ENCODE peak calls at places on chromosomes 2 and 18, in four cellular contexts. A is GM12878, T is HepG2, F is K562. Q is an unnamed sample.
A peak's percentile ranks its signal among the peaks of the same experiment; 100 is the strongest.

GRCh38 chr2:101864426-101864825 is 127.3 kb upstream of the IL1R2 start:
- DNase-seq in A (no peak), T (no peak), F (no peak), Q (no peak)

GRCh38 chr2:231614559-231615057 is 21.9 kb downstream of the TEX44 start:
- DNase-seq in A (no peak), T (no peak), F (no peak), Q (no peak)

GRCh38 chr2:219542931-219543595 is 546 bp downstream of the CHPF start:
- DNase-seq in A (no peak), T (peak; percentile 35), F (peak; percentile 23), Q (peak; percentile 50)

GRCh38 chr2:28276076-28276618 is 116.5 kb upstream of the FOSL2 start:
- DNase-seq in A (peak; percentile 44), T (no peak), F (peak; percentile 52), Q (no peak)

GRCh38 chr2:213429516-213429915 is 145.3 kb downstream of the SPAG16 start:
- DNase-seq in A (no peak), T (no peak), F (no peak), Q (no peak)

GRCh38 chr2:137964066-137964858 is at the start of gene HNMT:
- DNase-seq in A (no peak), T (peak; percentile 100), F (peak; percentile 58), Q (peak; percentile 49)

GRCh38 chr2:132974477-132975050 is 304.6 kb upstream of the LYPD1 start:
- DNase-seq in A (no peak), T (no peak), F (no peak), Q (no peak)

GRCh38 chr2:193520709-193521458 is 1326.2 kb upstream of the TMEFF2 start:
- DNase-seq in A (no peak), T (no peak), F (no peak), Q (no peak)

GRCh38 chr2:239194731-239195317 is 206.0 kb downstream of the HDAC4 start:
- DNase-seq in A (no peak), T (no peak), F (no peak), Q (no peak)

GRCh38 chr18:54033087-54033486 is 191.4 kb downstream of the MBD2 start:
- DNase-seq in A (no peak), T (no peak), F (no peak), Q (no peak)

GRCh38 chr2:19649107-19649506 is 252.7 kb downstream of the TTC32 start:
- DNase-seq in A (no peak), T (no peak), F (no peak), Q (no peak)

GRCh38 chr2:19644763-19645162 is 257.0 kb downstream of the TTC32 start:
- DNase-seq in A (no peak), T (no peak), F (no peak), Q (no peak)

GRCh38 chr2:19649785-19650380 is 251.9 kb downstream of the TTC32 start:
- DNase-seq in A (no peak), T (no peak), F (no peak), Q (no peak)

GRCh38 chr2:19648583-19648982 is 253.2 kb downstream of the TTC32 start:
- DNase-seq in A (no peak), T (no peak), F (no peak), Q (no peak)

GRCh38 chr2:19646987-19647386 is 254.8 kb downstream of the TTC32 start:
- DNase-seq in A (no peak), T (peak; percentile 12), F (no peak), Q (no peak)
- TF ChIP-seq JUNB in A (no peak), T (no peak), F (no peak), Q (no peak)

DNA sequence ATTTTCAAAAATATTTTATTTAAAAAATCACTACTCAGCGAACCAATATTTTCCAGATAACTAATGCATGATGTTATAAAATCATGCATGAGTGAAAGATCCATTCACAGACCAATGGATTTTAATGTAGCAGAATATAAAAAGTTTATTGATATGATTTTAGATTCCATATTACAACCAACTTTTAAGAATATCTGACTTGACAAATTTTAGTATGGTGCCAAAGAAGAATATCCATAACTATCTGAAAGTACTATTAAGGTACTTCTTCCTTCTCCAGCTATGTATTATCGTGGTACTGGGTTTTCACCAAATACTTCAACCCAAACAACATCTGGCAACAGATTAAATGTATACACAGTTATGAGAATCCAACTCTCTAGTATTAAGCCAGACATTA is 99.9 kb upstream of the NOSTRIN start:
- DNase-seq in A (no peak), T (no peak), F (no peak), Q (no peak)
- H2AFZ ChIP-seq in A (no peak overlapping the region), T (no peak overlapping the region), F (no peak overlapping the region), Q (no peak overlapping the region)

GRCh38 chr2:51997571-51997970 is 965.6 kb upstream of the NRXN1 start:
- DNase-seq in A (no peak), T (no peak), F (no peak), Q (peak; percentile 10)
- TF ChIP-seq JUNB in A (no peak), T (no peak), F (no peak), Q (no peak)

GRCh38 chr2:26462100-26462499 is 15.8 kb downstream of the OTOF start:
- DNase-seq in A (no peak), T (no peak), F (no peak), Q (no peak)
- H2AFZ ChIP-seq in A (no peak overlapping the region), T (no peak overlapping the region), F (peak overlapping the region; percentile 8), Q (no peak overlapping the region)

DNA sequence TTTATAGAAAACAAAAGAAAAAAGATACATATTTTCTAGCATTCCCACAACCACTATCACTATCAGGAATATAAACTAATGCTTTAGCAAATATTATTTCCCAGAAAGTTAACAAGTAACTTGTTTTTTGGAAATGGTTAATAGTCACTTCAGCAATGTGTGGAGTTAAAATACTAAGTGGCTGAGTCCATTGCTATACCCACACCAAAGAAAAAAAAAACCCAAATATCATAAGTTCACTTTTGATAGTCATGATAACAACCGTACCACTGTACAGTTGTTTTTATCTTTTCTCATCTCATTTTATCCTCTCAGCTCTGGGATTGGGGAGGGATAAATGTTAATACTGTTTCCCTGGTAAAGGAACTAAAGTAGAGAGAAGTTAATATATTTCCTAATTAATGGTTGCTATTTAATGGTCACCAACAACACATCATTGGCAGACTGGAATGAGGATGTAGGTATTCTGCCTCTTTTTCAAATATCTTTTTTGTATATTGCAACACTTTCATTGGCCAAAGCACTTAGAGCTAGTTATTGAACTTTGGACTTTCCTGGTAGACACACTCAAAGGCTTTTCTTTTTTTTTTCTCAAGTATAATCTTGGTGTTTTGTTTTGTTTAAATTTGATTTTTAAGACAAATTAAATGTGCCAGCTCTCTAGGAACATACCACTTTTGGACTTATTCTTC is 18.4 kb upstream of the KANSL1L start:
- DNase-seq in A (no peak), T (peak; percentile 33), F (no peak), Q (no peak)
- TF ChIP-seq JUNB in A (no peak), T (no peak), F (no peak), Q (no peak)

DNA sequence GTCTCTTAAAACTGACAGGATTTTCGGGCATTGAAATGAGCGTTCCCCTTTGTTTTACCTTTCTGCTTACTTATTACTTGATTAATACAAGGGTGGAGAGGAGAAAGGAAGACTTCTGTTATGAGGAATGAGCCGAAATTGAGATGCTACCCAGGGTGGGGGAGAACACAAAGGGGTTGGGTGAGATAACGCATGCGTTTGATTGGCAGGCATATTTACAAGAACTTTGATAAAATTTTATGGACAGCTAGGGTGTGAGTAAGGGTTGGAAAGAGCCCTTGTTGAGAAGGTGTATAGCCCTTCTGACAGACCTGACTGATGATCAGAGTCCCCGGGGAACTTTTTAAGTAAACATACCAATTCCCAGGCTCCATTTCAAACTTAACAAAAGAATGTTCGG is 1.8 kb downstream of the RNF138 start:
- DNase-seq in A (no peak), T (peak; percentile 29), F (peak; percentile 23), Q (no peak)
- H2AFZ ChIP-seq in A (no peak overlapping the region), T (no peak overlapping the region), F (peak overlapping the region; percentile 82), Q (peak overlapping the region; percentile 52)